ENCODE peak calls at places on chromosomes 12 and 14, in six cellular contexts. One of them, this sample, is unnamed.

GRCh38 chr12:71786840-71787239 is 32.2 kb downstream of the RAB21 start:
- DNase-seq in DND-41: no peak
- DNase-seq in left ventricle myocardium inferior: no peak
- DNase-seq in HL-60: no peak
- DNase-seq in GM23338: no peak
- DNase-seq in GM23248: no peak
- DNase-seq in this sample: no peak

GRCh38 chr12:128817115-128818015 is 6.4 kb downstream of the SLC15A4 start:
- DNase-seq in left ventricle myocardium inferior: peak; percentile 72
- DNase-seq in GM23338: no peak
- DNase-seq in GM23248: peak; percentile 83
- DNase-seq in HL-60: no peak
- DNase-seq in DND-41: no peak
- DNase-seq in this sample: peak; percentile 77

GRCh38 chr12:89245090-89245489 is 107.2 kb downstream of the DUSP6 start:
- DNase-seq in HL-60: peak; percentile 89
- DNase-seq in GM23338: peak; percentile 74
- DNase-seq in left ventricle myocardium inferior: no peak
- DNase-seq in GM23248: peak; percentile 78
- DNase-seq in DND-41: peak; percentile 90
- DNase-seq in this sample: no peak

GRCh38 chr14:39247256-39247655 is 13.5 kb downstream of the MIA2 start:
- DNase-seq in left ventricle myocardium inferior: no peak
- DNase-seq in HL-60: no peak
- DNase-seq in GM23248: peak; percentile 91
- DNase-seq in GM23338: no peak
- DNase-seq in DND-41: no peak
- DNase-seq in this sample: no peak

GRCh38 chr14:81219821-81220487 is 805 bp downstream of the GTF2A1 start:
- DNase-seq in HL-60: no peak
- DNase-seq in GM23338: peak; percentile 28
- DNase-seq in DND-41: peak; percentile 36
- DNase-seq in left ventricle myocardium inferior: peak; percentile 45
- DNase-seq in GM23248: peak; percentile 71
- DNase-seq in this sample: peak; percentile 43

GRCh38 chr14:101442451-101442850 is 118.8 kb upstream of the DIO3 start:
- DNase-seq in DND-41: peak; percentile 85
- DNase-seq in left ventricle myocardium inferior: no peak
- DNase-seq in GM23248: no peak
- DNase-seq in HL-60: no peak
- DNase-seq in GM23338: no peak
- DNase-seq in this sample: no peak

GRCh38 chr12:72272731-72273498 is 745 bp downstream of the TRHDE start:
- DNase-seq in GM23248: peak; percentile 40
- DNase-seq in left ventricle myocardium inferior: no peak
- DNase-seq in GM23338: peak; percentile 39
- DNase-seq in DND-41: no peak
- DNase-seq in HL-60: no peak
- DNase-seq in this sample: no peak

GRCh38 chr14:58151701-58152568 is at the start of gene ARMH4:
- DNase-seq in DND-41: peak; percentile 87
- DNase-seq in GM23248: peak; percentile 91
- DNase-seq in HL-60: peak; percentile 72
- DNase-seq in left ventricle myocardium inferior: peak; percentile 85
- DNase-seq in GM23338: peak; percentile 95
- DNase-seq in this sample: peak; percentile 90

GRCh38 chr14:20440882-20441281 is 4.9 kb upstream of the KLHL33 start:
- DNase-seq in GM23248: no peak
- DNase-seq in HL-60: peak; percentile 30
- DNase-seq in left ventricle myocardium inferior: no peak
- DNase-seq in GM23338: no peak
- DNase-seq in DND-41: no peak
- DNase-seq in this sample: no peak

GRCh38 chr12:34301251-34302130 is 279.2 kb downstream of the ALG10 start:
- DNase-seq in HL-60: no peak
- DNase-seq in DND-41: no peak
- DNase-seq in left ventricle myocardium inferior: no peak
- DNase-seq in GM23248: no peak
- DNase-seq in GM23338: no peak
- DNase-seq in this sample: no peak

GRCh38 chr14:64826333-64826732 is 53.4 kb downstream of the SPTB start:
- DNase-seq in GM23248: peak; percentile 47
- DNase-seq in left ventricle myocardium inferior: no peak
- DNase-seq in HL-60: no peak
- DNase-seq in GM23338: no peak
- DNase-seq in DND-41: no peak
- DNase-seq in this sample: no peak

GRCh38 chr14:62071029-62071428 is 308.8 kb downstream of the SNAPC1 start:
- DNase-seq in DND-41: no peak
- DNase-seq in GM23338: peak; percentile 42
- DNase-seq in HL-60: no peak
- DNase-seq in GM23248: peak; percentile 16
- DNase-seq in left ventricle myocardium inferior: no peak
- DNase-seq in this sample: no peak

GRCh38 chr14:70416717-70417349 is at the start of gene SYNJ2BP:
- DNase-seq in GM23338: peak; percentile 93
- DNase-seq in left ventricle myocardium inferior: peak; percentile 69
- DNase-seq in GM23248: peak; percentile 86
- DNase-seq in HL-60: peak; percentile 15
- DNase-seq in DND-41: peak; percentile 79
- DNase-seq in this sample: peak; percentile 88

GRCh38 chr12:116375278-116375842 is 97.9 kb upstream of the MED13L start:
- DNase-seq in GM23338: no peak
- DNase-seq in left ventricle myocardium inferior: no peak
- DNase-seq in HL-60: no peak
- DNase-seq in GM23248: no peak
- DNase-seq in DND-41: no peak
- DNase-seq in this sample: no peak

GRCh38 chr12:53051881-53052412 is 2.1 kb downstream of the TNS2 start:
- DNase-seq in GM23248: no peak
- DNase-seq in DND-41: no peak
- DNase-seq in GM23338: no peak
- DNase-seq in left ventricle myocardium inferior: no peak
- DNase-seq in HL-60: no peak
- DNase-seq in this sample: no peak
- H3K27ac ChIP-seq in GM23248: peak overlapping the region; percentile 98
- H3K27ac ChIP-seq in DND-41: no peak overlapping the region
- H3K27ac ChIP-seq in GM23338: no peak overlapping the region
- H3K27ac ChIP-seq in left ventricle myocardium inferior: peak overlapping the region; percentile 100
- H3K27ac ChIP-seq in HL-60: no peak overlapping the region
- H3K27ac ChIP-seq in this sample: peak overlapping the region; percentile 92

GRCh38 chr14:95481391-95482022 is 34.9 kb downstream of the SYNE3 start:
- DNase-seq in GM23338: no peak
- DNase-seq in HL-60: no peak
- DNase-seq in DND-41: no peak
- DNase-seq in left ventricle myocardium inferior: no peak
- DNase-seq in GM23248: no peak
- DNase-seq in this sample: no peak

GRCh38 chr14:95483843-95484165 is 32.6 kb downstream of the SYNE3 start:
- DNase-seq in GM23248: no peak
- DNase-seq in left ventricle myocardium inferior: no peak
- DNase-seq in GM23338: no peak
- DNase-seq in DND-41: no peak
- DNase-seq in HL-60: no peak
- DNase-seq in this sample: no peak

GRCh38 chr14:95484296-95484695 is 32.2 kb downstream of the SYNE3 start:
- DNase-seq in left ventricle myocardium inferior: no peak
- DNase-seq in DND-41: no peak
- DNase-seq in GM23338: no peak
- DNase-seq in GM23248: no peak
- DNase-seq in HL-60: no peak
- DNase-seq in this sample: no peak

GRCh38 chr14:95485222-95485819 is 31.1 kb downstream of the SYNE3 start:
- DNase-seq in GM23248: no peak
- DNase-seq in left ventricle myocardium inferior: no peak
- DNase-seq in GM23338: peak; percentile 53
- DNase-seq in HL-60: no peak
- DNase-seq in DND-41: no peak
- DNase-seq in this sample: no peak

GRCh38 chr14:95482967-95483842 is 33.2 kb downstream of the SYNE3 start:
- DNase-seq in HL-60: no peak
- DNase-seq in GM23338: no peak
- DNase-seq in GM23248: peak; percentile 96
- DNase-seq in DND-41: no peak
- DNase-seq in left ventricle myocardium inferior: peak; percentile 79
- DNase-seq in this sample: peak; percentile 85
- H3K27ac ChIP-seq in HL-60: no peak overlapping the region
- H3K27ac ChIP-seq in GM23338: no peak overlapping the region
- H3K27ac ChIP-seq in GM23248: peak overlapping the region; percentile 75
- H3K27ac ChIP-seq in DND-41: no peak overlapping the region
- H3K27ac ChIP-seq in left ventricle myocardium inferior: peak overlapping the region; percentile 83
- H3K27ac ChIP-seq in this sample: peak overlapping the region; percentile 76

GRCh38 chr12:48106574-48107251 is 834 bp upstream of the SENP1 start:
- DNase-seq in GM23338: no peak
- DNase-seq in HL-60: no peak
- DNase-seq in left ventricle myocardium inferior: no peak
- DNase-seq in GM23248: no peak
- DNase-seq in DND-41: no peak
- DNase-seq in this sample: no peak
- H3K27ac ChIP-seq in GM23338: peak overlapping the region; percentile 100
- H3K27ac ChIP-seq in HL-60: peak overlapping the region; percentile 96
- H3K27ac ChIP-seq in left ventricle myocardium inferior: peak overlapping the region; percentile 96
- H3K27ac ChIP-seq in GM23248: peak overlapping the region; percentile 96
- H3K27ac ChIP-seq in DND-41: peak overlapping the region; percentile 94
- H3K27ac ChIP-seq in this sample: peak overlapping the region; percentile 95

DNA sequence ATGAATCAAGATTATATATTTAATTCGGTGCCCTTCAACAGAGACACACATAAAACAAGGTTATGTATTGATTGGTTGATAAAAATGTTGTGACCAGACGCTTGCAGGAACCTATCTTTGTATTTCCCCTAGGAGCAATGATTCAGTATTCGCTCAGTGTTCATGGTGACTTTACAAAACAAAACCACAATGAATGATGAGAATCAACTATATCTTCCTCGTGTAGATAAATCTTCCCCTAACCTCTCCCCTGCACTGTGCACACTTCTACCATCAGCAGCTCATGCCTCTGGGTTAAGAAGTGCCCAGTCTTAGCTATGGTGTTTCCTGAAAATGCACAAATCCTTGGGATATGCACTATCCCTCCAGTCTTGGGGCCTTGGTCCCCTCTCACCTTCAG is 16.3 kb downstream of the RIN3 start:
- DNase-seq in GM23338: no peak
- DNase-seq in DND-41: no peak
- DNase-seq in left ventricle myocardium inferior: no peak
- DNase-seq in HL-60: no peak
- DNase-seq in GM23248: no peak
- DNase-seq in this sample: no peak
- H3K27ac ChIP-seq in GM23338: no peak overlapping the region
- H3K27ac ChIP-seq in DND-41: no peak overlapping the region
- H3K27ac ChIP-seq in left ventricle myocardium inferior: no peak overlapping the region
- H3K27ac ChIP-seq in HL-60: no peak overlapping the region
- H3K27ac ChIP-seq in GM23248: no peak overlapping the region
- H3K27ac ChIP-seq in this sample: peak overlapping the region; percentile 69

GRCh38 chr12:88058719-88059077 is 29.5 kb upstream of the C12orf50 start:
- DNase-seq in GM23338: no peak
- DNase-seq in HL-60: no peak
- DNase-seq in DND-41: no peak
- DNase-seq in left ventricle myocardium inferior: no peak
- DNase-seq in GM23248: peak; percentile 36
- DNase-seq in this sample: no peak
- H3K27ac ChIP-seq in GM23338: no peak overlapping the region
- H3K27ac ChIP-seq in HL-60: no peak overlapping the region
- H3K27ac ChIP-seq in DND-41: no peak overlapping the region
- H3K27ac ChIP-seq in left ventricle myocardium inferior: peak overlapping the region; percentile 71
- H3K27ac ChIP-seq in GM23248: peak overlapping the region; percentile 78
- H3K27ac ChIP-seq in this sample: no peak overlapping the region

DNA sequence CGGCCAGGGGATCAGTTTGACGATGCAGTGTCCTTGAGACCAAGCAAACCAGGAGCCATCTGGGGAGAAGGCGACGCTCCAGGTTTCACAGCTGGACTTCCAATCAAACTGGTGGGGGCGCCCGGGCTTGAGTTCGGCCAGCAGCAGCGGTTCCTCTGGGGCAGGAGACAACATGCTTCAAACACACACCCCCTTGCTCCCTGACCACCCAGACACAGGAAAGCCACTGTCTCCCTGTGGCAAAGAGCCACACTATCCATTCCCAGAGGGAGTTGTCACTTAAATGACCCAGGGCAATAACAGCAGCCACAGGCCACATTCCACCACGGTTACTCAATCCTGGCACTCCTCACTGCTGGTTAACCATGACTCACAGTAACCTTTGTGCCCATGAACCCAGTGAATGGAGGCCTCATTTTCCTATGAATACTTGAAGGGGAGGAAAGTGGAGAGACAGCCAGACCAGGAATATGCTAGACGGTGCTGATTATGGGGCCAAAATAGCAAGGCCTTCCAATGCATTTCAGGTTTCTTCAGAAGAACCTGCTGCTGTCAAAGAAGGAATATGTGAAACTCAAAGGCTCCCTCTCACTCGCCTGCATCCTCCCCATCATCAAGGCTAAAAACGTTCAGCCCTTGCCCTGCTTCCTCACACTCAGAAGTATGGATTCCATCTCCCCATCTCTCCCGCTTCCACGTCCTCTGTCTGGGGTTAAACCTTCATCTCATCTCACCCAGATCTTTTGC is 8.5 kb downstream of the WSB2 start:
- DNase-seq in GM23248: peak; percentile 96
- DNase-seq in HL-60: no peak
- DNase-seq in DND-41: no peak
- DNase-seq in GM23338: peak; percentile 4
- DNase-seq in left ventricle myocardium inferior: peak; percentile 72
- DNase-seq in this sample: peak; percentile 94
- H3K27ac ChIP-seq in GM23248: peak overlapping the region; percentile 77
- H3K27ac ChIP-seq in HL-60: no peak overlapping the region
- H3K27ac ChIP-seq in DND-41: no peak overlapping the region
- H3K27ac ChIP-seq in GM23338: peak overlapping the region; percentile 18
- H3K27ac ChIP-seq in left ventricle myocardium inferior: peak overlapping the region; percentile 100
- H3K27ac ChIP-seq in this sample: peak overlapping the region; percentile 91

This sample was measured in adrenal gland.